ENCODE peak calls at places on chromosomes 12 and 14, in eight cellular contexts. One of them, this sample, is unnamed.

GRCh38 chr14:50943943-50944646 is at the start of gene PYGL:
- DNase-seq in WERI-Rb-1: peak; percentile 66
- DNase-seq in upper lobe of right lung: peak; percentile 92
- DNase-seq in CD8-positive, alpha-beta T cell: peak; percentile 51
- DNase-seq in lung: peak; percentile 80
- DNase-seq in A673: peak; percentile 68
- DNase-seq in fibroblast of villous mesenchyme: peak; percentile 73
- DNase-seq in skeletal muscle cell: no peak
- DNase-seq in this sample: peak; percentile 71

GRCh38 chr12:70449074-70449757 is 83.1 kb downstream of the KCNMB4 start:
- DNase-seq in WERI-Rb-1: no peak
- DNase-seq in upper lobe of right lung: no peak
- DNase-seq in CD8-positive, alpha-beta T cell: no peak
- DNase-seq in lung: no peak
- DNase-seq in A673: no peak
- DNase-seq in fibroblast of villous mesenchyme: peak; percentile 6
- DNase-seq in skeletal muscle cell: no peak
- DNase-seq in this sample: no peak

GRCh38 chr14:34204774-34205173 is 253.9 kb upstream of the EGLN3 start:
- DNase-seq in WERI-Rb-1: no peak
- DNase-seq in upper lobe of right lung: no peak
- DNase-seq in CD8-positive, alpha-beta T cell: no peak
- DNase-seq in lung: no peak
- DNase-seq in A673: no peak
- DNase-seq in fibroblast of villous mesenchyme: peak; percentile 15
- DNase-seq in skeletal muscle cell: no peak
- DNase-seq in this sample: no peak

GRCh38 chr14:50225974-50226297 is 5.4 kb downstream of the SOS2 start:
- DNase-seq in WERI-Rb-1: no peak
- DNase-seq in upper lobe of right lung: no peak
- DNase-seq in CD8-positive, alpha-beta T cell: no peak
- DNase-seq in lung: no peak
- DNase-seq in A673: peak; percentile 74
- DNase-seq in fibroblast of villous mesenchyme: no peak
- DNase-seq in skeletal muscle cell: no peak
- DNase-seq in this sample: no peak

GRCh38 chr12:88556213-88556612 is 24.1 kb downstream of the KITLG start:
- DNase-seq in WERI-Rb-1: no peak
- DNase-seq in upper lobe of right lung: no peak
- DNase-seq in CD8-positive, alpha-beta T cell: no peak
- DNase-seq in lung: no peak
- DNase-seq in A673: no peak
- DNase-seq in fibroblast of villous mesenchyme: no peak
- DNase-seq in skeletal muscle cell: no peak
- DNase-seq in this sample: no peak

GRCh38 chr12:46470039-46470627 is 97.6 kb upstream of the SLC38A2 start:
- DNase-seq in WERI-Rb-1: no peak
- DNase-seq in upper lobe of right lung: no peak
- DNase-seq in CD8-positive, alpha-beta T cell: peak; percentile 50
- DNase-seq in lung: no peak
- DNase-seq in A673: no peak
- DNase-seq in fibroblast of villous mesenchyme: no peak
- DNase-seq in skeletal muscle cell: no peak
- DNase-seq in this sample: no peak

GRCh38 chr14:60652674-60653387 is 3.6 kb upstream of the SIX1 start:
- DNase-seq in WERI-Rb-1: peak; percentile 30
- DNase-seq in upper lobe of right lung: no peak
- DNase-seq in CD8-positive, alpha-beta T cell: no peak
- DNase-seq in lung: no peak
- DNase-seq in A673: no peak
- DNase-seq in fibroblast of villous mesenchyme: no peak
- DNase-seq in skeletal muscle cell: no peak
- DNase-seq in this sample: no peak

GRCh38 chr14:23550827-23551265 is 719 bp downstream of the ZFHX2 start:
- DNase-seq in WERI-Rb-1: no peak
- DNase-seq in upper lobe of right lung: peak; percentile 76
- DNase-seq in CD8-positive, alpha-beta T cell: no peak
- DNase-seq in lung: no peak
- DNase-seq in A673: no peak
- DNase-seq in fibroblast of villous mesenchyme: no peak
- DNase-seq in skeletal muscle cell: no peak
- DNase-seq in this sample: no peak

GRCh38 chr12:2023365-2023764 is 19.1 kb upstream of the DCP1B start:
- DNase-seq in WERI-Rb-1: no peak
- DNase-seq in upper lobe of right lung: no peak
- DNase-seq in CD8-positive, alpha-beta T cell: no peak
- DNase-seq in lung: no peak
- DNase-seq in A673: no peak
- DNase-seq in fibroblast of villous mesenchyme: no peak
- DNase-seq in skeletal muscle cell: no peak
- DNase-seq in this sample: no peak

GRCh38 chr14:51738754-51739153 is 87.0 kb downstream of the FRMD6 start:
- DNase-seq in WERI-Rb-1: peak; percentile 51
- DNase-seq in upper lobe of right lung: no peak
- DNase-seq in CD8-positive, alpha-beta T cell: no peak
- DNase-seq in lung: no peak
- DNase-seq in A673: no peak
- DNase-seq in fibroblast of villous mesenchyme: no peak
- DNase-seq in skeletal muscle cell: no peak
- DNase-seq in this sample: no peak

GRCh38 chr12:32100888-32101287 is 5.8 kb upstream of the BICD1 start:
- DNase-seq in WERI-Rb-1: no peak
- DNase-seq in upper lobe of right lung: no peak
- DNase-seq in CD8-positive, alpha-beta T cell: no peak
- DNase-seq in lung: no peak
- DNase-seq in A673: no peak
- DNase-seq in fibroblast of villous mesenchyme: no peak
- DNase-seq in skeletal muscle cell: no peak
- DNase-seq in this sample: no peak

GRCh38 chr14:53601409-53601808 is 355.2 kb downstream of the BMP4 start:
- DNase-seq in WERI-Rb-1: no peak
- DNase-seq in upper lobe of right lung: no peak
- DNase-seq in CD8-positive, alpha-beta T cell: no peak
- DNase-seq in lung: no peak
- DNase-seq in A673: no peak
- DNase-seq in fibroblast of villous mesenchyme: no peak
- DNase-seq in skeletal muscle cell: no peak
- DNase-seq in this sample: no peak

GRCh38 chr12:34297790-34298164 is 275.5 kb downstream of the ALG10 start:
- DNase-seq in WERI-Rb-1: no peak
- DNase-seq in upper lobe of right lung: peak; percentile 46
- DNase-seq in CD8-positive, alpha-beta T cell: no peak
- DNase-seq in lung: no peak
- DNase-seq in A673: no peak
- DNase-seq in fibroblast of villous mesenchyme: no peak
- DNase-seq in skeletal muscle cell: no peak
- DNase-seq in this sample: no peak

GRCh38 chr14:23113346-23114119 is 5.5 kb downstream of the CEBPE start:
- DNase-seq in WERI-Rb-1: no peak
- DNase-seq in upper lobe of right lung: no peak
- DNase-seq in CD8-positive, alpha-beta T cell: no peak
- DNase-seq in lung: no peak
- DNase-seq in A673: no peak
- DNase-seq in fibroblast of villous mesenchyme: peak; percentile 71
- DNase-seq in skeletal muscle cell: peak; percentile 76
- DNase-seq in this sample: peak; percentile 61

GRCh38 chr12:13534242-13534641 is 337.7 kb downstream of the EMP1 start:
- DNase-seq in WERI-Rb-1: no peak
- DNase-seq in upper lobe of right lung: no peak
- DNase-seq in CD8-positive, alpha-beta T cell: no peak
- DNase-seq in lung: no peak
- DNase-seq in A673: no peak
- DNase-seq in fibroblast of villous mesenchyme: no peak
- DNase-seq in skeletal muscle cell: no peak
- DNase-seq in this sample: no peak
- H3K4me3 ChIP-seq in WERI-Rb-1: no peak overlapping the region
- H3K4me3 ChIP-seq in upper lobe of right lung: no peak overlapping the region
- H3K4me3 ChIP-seq in CD8-positive, alpha-beta T cell: no peak overlapping the region
- H3K4me3 ChIP-seq in lung: no peak overlapping the region
- H3K4me3 ChIP-seq in A673: peak overlapping the region; percentile 14
- H3K4me3 ChIP-seq in fibroblast of villous mesenchyme: no peak overlapping the region
- H3K4me3 ChIP-seq in skeletal muscle cell: peak overlapping the region; percentile 15
- H3K4me3 ChIP-seq in this sample: no peak overlapping the region

DNA sequence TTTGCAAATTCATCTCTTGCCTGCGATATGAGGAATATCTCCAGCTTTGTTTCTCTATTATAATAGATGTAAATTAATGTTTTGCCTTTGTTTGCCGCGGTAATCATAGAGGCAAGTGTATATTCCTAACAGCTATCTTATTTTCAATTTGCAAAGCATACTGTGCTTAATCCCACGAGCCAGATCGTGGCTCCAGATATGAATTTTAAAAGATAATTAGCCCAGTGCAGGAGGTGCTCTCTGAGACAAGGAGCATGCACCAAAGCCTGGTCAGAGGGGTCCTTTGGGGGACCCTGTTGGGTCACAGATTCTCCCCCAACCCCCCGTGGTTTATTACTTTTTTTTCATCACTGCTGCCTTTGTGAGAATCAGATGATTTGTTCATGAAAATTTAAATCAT is 1087.5 kb downstream of the BCL11B start:
- DNase-seq in WERI-Rb-1: no peak
- DNase-seq in upper lobe of right lung: no peak
- DNase-seq in CD8-positive, alpha-beta T cell: no peak
- DNase-seq in lung: no peak
- DNase-seq in A673: no peak
- DNase-seq in fibroblast of villous mesenchyme: no peak
- DNase-seq in skeletal muscle cell: no peak
- DNase-seq in this sample: no peak
- H3K4me3 ChIP-seq in WERI-Rb-1: no peak overlapping the region
- H3K4me3 ChIP-seq in upper lobe of right lung: no peak overlapping the region
- H3K4me3 ChIP-seq in CD8-positive, alpha-beta T cell: peak overlapping the region; percentile 38
- H3K4me3 ChIP-seq in lung: no peak overlapping the region
- H3K4me3 ChIP-seq in A673: no peak overlapping the region
- H3K4me3 ChIP-seq in fibroblast of villous mesenchyme: no peak overlapping the region
- H3K4me3 ChIP-seq in skeletal muscle cell: no peak overlapping the region
- H3K4me3 ChIP-seq in this sample: no peak overlapping the region

GRCh38 chr14:75984674-75985073 is 889 bp upstream of the IFT43 start:
- DNase-seq in WERI-Rb-1: no peak
- DNase-seq in upper lobe of right lung: no peak
- DNase-seq in CD8-positive, alpha-beta T cell: no peak
- DNase-seq in lung: no peak
- DNase-seq in A673: no peak
- DNase-seq in fibroblast of villous mesenchyme: no peak
- DNase-seq in skeletal muscle cell: no peak
- DNase-seq in this sample: no peak

GRCh38 chr14:75980856-75981255 is 939 bp downstream of the TGFB3 start:
- DNase-seq in WERI-Rb-1: no peak
- DNase-seq in upper lobe of right lung: no peak
- DNase-seq in CD8-positive, alpha-beta T cell: no peak
- DNase-seq in lung: no peak
- DNase-seq in A673: no peak
- DNase-seq in fibroblast of villous mesenchyme: peak; percentile 27
- DNase-seq in skeletal muscle cell: no peak
- DNase-seq in this sample: no peak

GRCh38 chr14:75981826-75982723 is at the start of gene TGFB3:
- DNase-seq in WERI-Rb-1: peak; percentile 84
- DNase-seq in upper lobe of right lung: peak; percentile 91
- DNase-seq in CD8-positive, alpha-beta T cell: peak; percentile 87
- DNase-seq in lung: peak; percentile 80
- DNase-seq in A673: peak; percentile 92
- DNase-seq in fibroblast of villous mesenchyme: peak; percentile 94
- DNase-seq in skeletal muscle cell: peak; percentile 86
- DNase-seq in this sample: peak; percentile 94

GRCh38 chr14:75981426-75981825 is 369 bp downstream of the TGFB3 start:
- DNase-seq in WERI-Rb-1: no peak
- DNase-seq in upper lobe of right lung: no peak
- DNase-seq in CD8-positive, alpha-beta T cell: no peak
- DNase-seq in lung: no peak
- DNase-seq in A673: peak; percentile 25
- DNase-seq in fibroblast of villous mesenchyme: no peak
- DNase-seq in skeletal muscle cell: no peak
- DNase-seq in this sample: no peak

GRCh38 chr14:75982724-75983358 is 1.0 kb upstream of the TGFB3 start:
- DNase-seq in WERI-Rb-1: no peak
- DNase-seq in upper lobe of right lung: peak; percentile 79
- DNase-seq in CD8-positive, alpha-beta T cell: no peak
- DNase-seq in lung: peak; percentile 62
- DNase-seq in A673: peak; percentile 82
- DNase-seq in fibroblast of villous mesenchyme: peak; percentile 61
- DNase-seq in skeletal muscle cell: no peak
- DNase-seq in this sample: peak; percentile 67
- H3K4me3 ChIP-seq in WERI-Rb-1: peak overlapping the region; percentile 35
- H3K4me3 ChIP-seq in upper lobe of right lung: peak overlapping the region; percentile 78
- H3K4me3 ChIP-seq in CD8-positive, alpha-beta T cell: peak overlapping the region; percentile 44
- H3K4me3 ChIP-seq in lung: peak overlapping the region; percentile 10
- H3K4me3 ChIP-seq in A673: peak overlapping the region; percentile 95
- H3K4me3 ChIP-seq in fibroblast of villous mesenchyme: peak overlapping the region; percentile 67
- H3K4me3 ChIP-seq in skeletal muscle cell: peak overlapping the region; percentile 67
- H3K4me3 ChIP-seq in this sample: peak overlapping the region; percentile 65

GRCh38 chr12:49548481-49548821 is 9.6 kb downstream of the KCNH3 start:
- DNase-seq in WERI-Rb-1: no peak
- DNase-seq in upper lobe of right lung: peak; percentile 54
- DNase-seq in CD8-positive, alpha-beta T cell: no peak
- DNase-seq in lung: no peak
- DNase-seq in A673: peak; percentile 40
- DNase-seq in fibroblast of villous mesenchyme: no peak
- DNase-seq in skeletal muscle cell: no peak
- DNase-seq in this sample: no peak
- H3K4me3 ChIP-seq in WERI-Rb-1: no peak overlapping the region
- H3K4me3 ChIP-seq in upper lobe of right lung: peak overlapping the region; percentile 36
- H3K4me3 ChIP-seq in CD8-positive, alpha-beta T cell: peak overlapping the region; percentile 59
- H3K4me3 ChIP-seq in lung: no peak overlapping the region
- H3K4me3 ChIP-seq in A673: peak overlapping the region; percentile 40
- H3K4me3 ChIP-seq in fibroblast of villous mesenchyme: peak overlapping the region; percentile 35
- H3K4me3 ChIP-seq in skeletal muscle cell: peak overlapping the region; percentile 30
- H3K4me3 ChIP-seq in this sample: no peak overlapping the region